ENCODE peak calls at places on chromosome 15, in six cellular contexts. P, S, F, J, K and B are unnamed samples. For H3K9me3, the result is how much of the 10 kb centered on the place peaks cover.

GRCh38 chr15:82159922-82160321 is 102.6 kb downstream of the EFL1 start:
- DNase-seq in S (no peak), J (no peak), K (no peak), P (no peak), F (no peak), B (no peak)

GRCh38 chr15:24269923-24270322 is 405.7 kb upstream of the NPAP1 start:
- DNase-seq in F (no peak), S (no peak), P (no peak), K (no peak), J (no peak), B (no peak)

GRCh38 chr15:74384566-74385441 is 17.4 kb upstream of the CYP11A1 start:
- DNase-seq in F (no peak), S (no peak), P (no peak), J (no peak), K (peak), B (no peak)

GRCh38 chr15:85443593-85444328 is 63.4 kb downstream of the AKAP13 start:
- DNase-seq in P (peak), J (no peak), K (no peak), F (peak), S (no peak), B (no peak)

GRCh38 chr15:43376017-43376705 is 5.3 kb downstream of the TUBGCP4 start:
- DNase-seq in P (peak), K (no peak), J (no peak), S (no peak), F (peak), B (peak)

GRCh38 chr15:42138968-42139386 is 17.5 kb downstream of the PLA2G4F start:
- DNase-seq in F (peak), K (peak), S (no peak), P (no peak), J (no peak), B (no peak)

GRCh38 chr15:99668533-99669182 is 64.6 kb downstream of the LYSMD4 start:
- DNase-seq in K (no peak), J (no peak), S (no peak), P (peak), F (no peak), B (no peak)

GRCh38 chr15:92012368-92012629 is 158.8 kb downstream of the SLCO3A1 start:
- DNase-seq in S (no peak), K (no peak), P (no peak), F (no peak), J (no peak), B (no peak)

GRCh38 chr15:60043744-60044435 is 39.8 kb downstream of the FOXB1 start:
- DNase-seq in F (no peak), P (no peak), S (no peak), J (no peak), K (no peak), B (no peak)

GRCh38 chr15:62619105-62619504 is 423.4 kb upstream of the TPM1 start:
- DNase-seq in F (no peak), J (no peak), P (no peak), S (no peak), K (no peak), B (no peak)

GRCh38 chr15:40310001-40310959 is 2.5 kb upstream of the PLCB2 start:
- DNase-seq in F (peak), J (no peak), K (peak), P (peak), S (peak), B (peak)

GRCh38 chr15:48968066-48968465 is 4.3 kb upstream of the SHC4 start:
- DNase-seq in P (no peak), J (no peak), S (no peak), K (no peak), F (no peak), B (no peak)

GRCh38 chr15:51348688-51349087 is 7.2 kb downstream of the GLDN start:
- DNase-seq in S (no peak), J (no peak), F (no peak), K (no peak), P (no peak), B (no peak)

GRCh38 chr15:70259030-70259424 is 161.3 kb upstream of the TLE3 start:
- DNase-seq in S (no peak), J (peak), F (peak), K (peak), P (peak), B (peak)

GRCh38 chr15:57611119-57611518 is 19.4 kb downstream of the MYZAP start:
- DNase-seq in P (no peak), K (no peak), S (no peak), J (no peak), F (peak), B (no peak)
- H3K27ac ChIP-seq in P (peak), K (no peak), S (no peak), J (no peak), F (peak), B (no peak)

GRCh38 chr15:26630857-26631256 is 142.0 kb downstream of the GABRB3 start:
- DNase-seq in K (no peak), J (no peak), P (no peak), F (no peak), S (no peak), B (no peak)

GRCh38 chr15:26634319-26634718 is 138.5 kb downstream of the GABRB3 start:
- DNase-seq in P (peak), J (no peak), S (no peak), F (no peak), K (no peak), B (no peak)

GRCh38 chr15:26628879-26629529 is 143.9 kb downstream of the GABRB3 start:
- DNase-seq in F (peak), K (peak), J (no peak), P (peak), S (peak), B (no peak)

GRCh38 chr15:26632500-26632899 is 140.4 kb downstream of the GABRB3 start:
- DNase-seq in F (no peak), P (no peak), K (peak), J (no peak), S (no peak), B (no peak)

DNA sequence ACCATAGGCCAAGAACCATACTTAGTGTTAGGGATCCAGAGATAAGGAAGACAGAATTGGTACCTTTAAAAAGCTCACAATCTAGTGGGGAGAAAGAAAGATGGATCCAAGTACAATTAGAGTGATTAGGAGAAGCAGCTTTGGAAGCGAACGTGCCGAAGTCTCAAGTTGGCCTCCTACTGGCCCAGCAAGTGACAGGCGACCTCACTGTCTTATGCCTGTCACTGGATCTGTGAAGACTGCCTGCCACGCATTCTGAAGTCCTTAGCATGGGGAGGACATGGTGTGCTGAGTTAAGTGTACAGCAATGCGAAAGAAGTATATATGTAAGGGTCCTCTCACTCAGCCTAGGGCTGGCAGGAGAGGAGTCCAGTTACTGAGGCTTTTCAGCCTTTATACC is 141.0 kb downstream of the GABRB3 start:
- DNase-seq in P (no peak), J (no peak), K (no peak), F (no peak), S (no peak), B (no peak)
- H3K9me3 ChIP-seq in P (under half), J (under half), K (under half), F (under half), S (under half), B (under half)

DNA sequence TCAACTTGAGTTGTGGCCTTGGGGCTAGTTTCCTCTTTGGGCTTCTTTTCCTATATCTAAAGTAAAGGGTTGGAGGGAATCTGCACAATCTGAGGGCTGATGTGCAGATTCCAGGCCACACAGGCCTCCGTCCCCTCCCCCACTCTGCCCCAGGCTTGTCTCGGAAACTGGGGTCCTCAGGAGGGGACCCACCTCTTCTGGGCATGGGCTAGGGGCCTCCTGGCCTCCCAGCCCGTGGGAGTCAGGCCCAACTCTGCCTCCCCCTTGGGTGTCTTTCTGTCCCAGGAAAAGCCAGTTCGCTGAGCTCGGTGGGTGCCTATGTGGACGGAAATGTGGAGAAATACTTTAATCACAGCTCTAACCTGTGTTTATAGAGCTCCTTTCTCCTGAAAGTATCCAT is 4.8 kb downstream of the SMAD6 start:
- DNase-seq in J (no peak), S (no peak), K (no peak), P (no peak), F (no peak), B (no peak)
- H3K27ac ChIP-seq in J (no peak), S (no peak), K (peak), P (peak), F (no peak), B (no peak)

GRCh38 chr15:27172821-27173220 is 201.8 kb downstream of the GABRG3 start:
- DNase-seq in S (no peak), F (no peak), K (no peak), J (no peak), P (no peak), B (no peak)
- H3K9me3 ChIP-seq in S (under half), F (under half), K (under half), J (under half), P (under half), B (under half)

DNA sequence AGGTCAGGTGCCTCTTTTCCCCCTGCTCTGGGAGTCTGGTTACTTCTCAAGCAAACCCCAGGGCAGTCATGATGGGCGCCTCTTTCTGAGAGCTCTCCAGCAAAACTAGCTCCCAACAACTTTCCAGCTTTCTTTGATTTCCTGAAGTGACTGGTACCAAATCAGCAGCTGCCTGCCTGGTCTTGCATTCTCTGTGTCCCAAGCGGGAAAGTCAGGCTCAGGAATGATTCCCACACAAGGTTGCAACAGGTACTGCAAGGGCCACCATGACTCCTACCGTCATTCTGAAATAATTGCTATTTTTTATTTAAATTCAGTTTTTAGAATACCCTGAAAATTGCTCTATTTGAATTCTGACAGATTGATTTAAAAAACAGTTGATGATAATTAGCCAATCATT is 658.7 kb downstream of the SQOR start:
- DNase-seq in P (peak), F (no peak), S (no peak), K (no peak), J (no peak), B (no peak)
- H3K27ac ChIP-seq in P (no peak), F (no peak), S (no peak), K (no peak), J (no peak), B (no peak)

GRCh38 chr15:22240951-22241350 is 160.6 kb downstream of the OR4M2 start:
- DNase-seq in J (no peak), F (no peak), K (no peak), P (no peak), S (no peak), B (no peak)

GRCh38 chr15:22237891-22238275 is 157.6 kb downstream of the OR4M2 start:
- DNase-seq in S (no peak), F (no peak), K (no peak), P (no peak), J (no peak), B (no peak)

GRCh38 chr15:22241451-22241850 is 161.1 kb downstream of the OR4M2 start:
- DNase-seq in F (no peak), P (no peak), S (no peak), J (no peak), K (no peak), B (no peak)

GRCh38 chr15:22240403-22240802 is 160.1 kb downstream of the OR4M2 start:
- DNase-seq in S (no peak), J (no peak), F (no peak), P (no peak), K (no peak), B (no peak)

DNA sequence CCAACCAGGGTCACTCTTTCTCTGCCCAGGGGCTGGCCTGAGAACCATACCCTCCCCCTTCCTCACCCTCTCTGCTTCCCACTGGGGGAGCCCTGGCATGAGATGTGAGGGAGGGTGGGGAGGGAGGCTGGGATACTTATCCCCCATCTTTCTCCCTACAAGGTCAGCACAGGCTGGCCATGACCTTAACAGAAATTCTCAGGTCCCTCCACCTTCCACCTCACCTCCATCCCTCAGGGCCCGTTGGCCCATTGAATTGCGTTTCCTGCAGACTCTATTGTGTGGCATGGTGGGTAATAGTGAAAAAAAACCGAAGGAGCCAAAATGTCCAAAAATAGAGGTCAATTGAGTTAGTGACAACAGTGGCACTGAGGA is 159.5 kb downstream of the OR4M2 start:
- DNase-seq in P (no peak), F (no peak), K (no peak), J (no peak), S (no peak), B (no peak)
- H3K9me3 ChIP-seq in P (under half), F (under half), K (under half), J (under half), S (under half), B (under half)